ENCODE peak calls at places on chromosomes 5 and 9, in eight cellular contexts. C, Z, B, E, J, X, R and F are unnamed samples.

GRCh38 chr5:35988529-35988928 is 2.7 kb downstream of the UGT3A1 start:
- DNase-seq in B (no peak), C (no peak), Z (no peak), X (no peak), E (no peak), J (no peak), R (no peak), F (no peak)

GRCh38 chr5:17294639-17295311 is 77.3 kb downstream of the BASP1 start:
- DNase-seq in X (no peak), J (no peak), Z (no peak), C (no peak), R (no peak), B (no peak), E (no peak), F (no peak)

GRCh38 chr5:168843998-168844374 is 264.8 kb upstream of the PANK3 start:
- DNase-seq in E (no peak), C (no peak), Z (no peak), J (no peak), X (no peak), R (no peak), B (no peak), F (no peak)

GRCh38 chr5:67287795-67288194 is 91.2 kb upstream of the CD180 start:
- DNase-seq in B (no peak), E (no peak), Z (peak; percentile 88), J (no peak), C (no peak), X (no peak), R (no peak), F (no peak)

GRCh38 chr9:133842174-133842573 is 104.0 kb upstream of the SARDH start:
- DNase-seq in B (no peak), J (no peak), Z (no peak), X (no peak), C (no peak), E (peak; percentile 80), R (no peak), F (no peak)

GRCh38 chr9:86644315-86645034 is 290.3 kb upstream of the TUT7 start:
- DNase-seq in Z (no peak), R (peak; percentile 47), C (no peak), E (no peak), X (no peak), J (no peak), B (no peak), F (no peak)

GRCh38 chr9:7304596-7304995 is 495.0 kb downstream of the DMAC1 start:
- DNase-seq in Z (no peak), R (no peak), E (no peak), C (no peak), B (no peak), J (no peak), X (no peak), F (no peak)

GRCh38 chr9:13410566-13411031 is 131.1 kb upstream of the MPDZ start:
- DNase-seq in C (no peak), R (no peak), B (no peak), Z (peak; percentile 61), E (no peak), J (no peak), X (no peak), F (no peak)

GRCh38 chr5:122163151-122164069 is 34.1 kb downstream of the ZNF474 start:
- DNase-seq in X (no peak), Z (peak; percentile 97), C (no peak), E (no peak), B (peak; percentile 78), J (no peak), R (no peak), F (peak; percentile 32)

DNA sequence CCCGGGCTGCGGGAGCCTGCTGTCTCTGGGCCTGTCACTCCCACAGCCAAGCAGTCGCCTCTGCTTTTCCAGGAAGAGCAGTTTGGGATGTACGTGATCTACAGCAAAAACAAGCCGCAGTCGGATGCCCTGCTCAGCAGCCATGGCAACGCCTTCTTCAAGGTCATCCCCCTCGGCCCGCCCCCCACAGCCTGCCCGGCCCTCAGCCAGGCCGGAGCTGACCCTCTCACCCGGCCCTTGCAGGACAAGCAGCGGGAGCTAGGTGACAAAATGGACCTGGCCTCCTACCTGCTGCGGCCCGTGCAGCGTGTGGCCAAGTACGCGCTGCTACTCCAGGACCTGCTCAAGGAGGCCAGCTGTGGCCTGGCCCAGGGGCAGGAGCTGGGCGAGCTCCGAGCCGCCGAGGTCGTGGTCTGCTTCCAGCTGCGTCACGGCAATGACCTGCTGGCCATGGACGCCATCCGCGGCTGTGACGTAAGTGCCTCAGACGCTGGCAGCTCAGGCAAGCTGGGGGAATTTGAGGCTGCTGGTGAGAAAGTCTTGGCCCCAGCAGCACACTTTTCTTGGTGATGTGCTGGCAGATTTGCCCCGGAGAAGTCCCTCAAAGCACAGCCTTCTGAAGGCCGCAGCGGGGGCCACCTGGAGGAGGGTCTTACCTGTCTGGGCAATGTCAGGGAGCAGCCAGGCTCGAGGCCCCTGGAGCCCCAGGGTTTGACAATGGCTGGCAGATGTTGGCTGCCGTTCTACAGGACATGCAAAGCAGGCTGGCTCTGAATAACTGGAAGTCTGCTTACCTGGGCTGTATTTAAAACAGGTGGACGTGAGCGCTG is 20.1 kb upstream of the LRRC14B start:
- DNase-seq in C (peak; percentile 55), R (no peak), Z (no peak), E (no peak), X (no peak), J (no peak), B (no peak), F (no peak)
- H3K4me3 ChIP-seq in C (no peak overlapping the region), R (peak overlapping the region; percentile 37), Z (no peak overlapping the region), E (no peak overlapping the region), X (no peak overlapping the region), J (no peak overlapping the region), B (no peak overlapping the region), F (no peak overlapping the region)

GRCh38 chr9:109015026-109015280 is 1.7 kb upstream of the CTNNAL1 start:
- DNase-seq in R (no peak), B (no peak), C (no peak), E (no peak), J (no peak), X (no peak), Z (no peak), F (no peak)

GRCh38 chr9:109012876-109013677 is at the start of gene CTNNAL1:
- DNase-seq in J (peak; percentile 97), B (no peak), R (peak; percentile 87), X (peak; percentile 64), Z (peak; percentile 65), E (peak; percentile 98), C (peak; percentile 98), F (peak; percentile 81)

GRCh38 chr9:109013678-109014145 is 413 bp upstream of the CTNNAL1 start:
- DNase-seq in Z (peak; percentile 63), E (no peak), X (no peak), C (no peak), B (peak; percentile 45), R (no peak), J (no peak), F (no peak)

GRCh38 chr9:109016132-109016531 is 2.8 kb upstream of the CTNNAL1 start:
- DNase-seq in C (no peak), R (no peak), Z (peak; percentile 12), J (no peak), E (no peak), B (no peak), X (no peak), F (no peak)

GRCh38 chr9:109014267-109015025 is 1.1 kb upstream of the CTNNAL1 start:
- DNase-seq in R (no peak), Z (peak; percentile 58), X (no peak), B (no peak), E (peak; percentile 22), J (peak; percentile 28), C (no peak), F (peak; percentile 17)
- H3K4me3 ChIP-seq in R (no peak overlapping the region), Z (no peak overlapping the region), X (no peak overlapping the region), B (no peak overlapping the region), E (no peak overlapping the region), J (no peak overlapping the region), C (peak overlapping the region; percentile 89), F (no peak overlapping the region)

GRCh38 chr9:974993-975739 is 1.3 kb upstream of the DMRT3 start:
- DNase-seq in X (no peak), C (no peak), Z (no peak), R (no peak), B (no peak), J (no peak), E (no peak), F (no peak)

GRCh38 chr9:975740-976257 is 656 bp upstream of the DMRT3 start:
- DNase-seq in J (no peak), B (no peak), X (no peak), C (no peak), E (no peak), R (no peak), Z (no peak), F (no peak)

GRCh38 chr9:973295-973842 is 3.1 kb upstream of the DMRT3 start:
- DNase-seq in X (no peak), E (no peak), B (no peak), J (no peak), C (no peak), Z (no peak), R (no peak), F (no peak)

GRCh38 chr9:972512-973294 is 3.8 kb upstream of the DMRT3 start:
- DNase-seq in E (no peak), B (no peak), R (no peak), X (no peak), J (no peak), Z (no peak), C (no peak), F (no peak)

GRCh38 chr9:974064-974992 is 2.1 kb upstream of the DMRT3 start:
- DNase-seq in C (no peak), J (no peak), B (no peak), Z (no peak), X (no peak), E (no peak), R (peak; percentile 90), F (no peak)
- H3K4me3 ChIP-seq in C (no peak overlapping the region), J (no peak overlapping the region), B (no peak overlapping the region), Z (no peak overlapping the region), X (no peak overlapping the region), E (no peak overlapping the region), R (no peak overlapping the region), F (no peak overlapping the region)

GRCh38 chr5:140018096-140018481 is 25.0 kb downstream of the NRG2 start:
- DNase-seq in X (no peak), E (no peak), J (no peak), R (no peak), B (no peak), Z (no peak), C (no peak), F (no peak)

GRCh38 chr5:140017397-140018095 is 25.6 kb downstream of the NRG2 start:
- DNase-seq in C (no peak), X (no peak), Z (no peak), J (no peak), R (no peak), E (no peak), B (no peak), F (no peak)

GRCh38 chr5:140020601-140021177 is 22.4 kb downstream of the NRG2 start:
- DNase-seq in J (no peak), B (no peak), C (peak; percentile 70), Z (no peak), R (no peak), E (no peak), X (no peak), F (no peak)

GRCh38 chr5:140018920-140019644 is 24.0 kb downstream of the NRG2 start:
- DNase-seq in Z (no peak), X (no peak), R (no peak), J (no peak), B (no peak), C (no peak), E (no peak), F (no peak)

DNA sequence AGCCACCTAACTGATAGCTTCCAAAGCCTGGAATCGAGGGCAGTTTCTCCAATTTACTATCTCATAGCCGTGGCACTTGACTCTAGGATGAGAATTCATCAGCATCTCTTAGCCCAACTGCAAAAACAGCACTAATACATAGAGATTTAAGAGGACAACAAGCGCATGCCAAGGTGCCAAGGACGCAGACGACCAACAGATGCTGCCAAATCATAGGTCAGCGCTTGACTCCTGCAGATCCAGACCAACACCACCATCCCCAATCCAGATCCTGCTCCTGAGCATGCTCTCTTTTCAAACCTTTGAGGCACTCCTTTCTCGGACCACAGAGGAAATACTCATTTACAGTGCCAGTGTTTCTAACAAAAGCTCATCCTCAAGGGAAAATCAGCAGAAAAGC is 24.6 kb downstream of the NRG2 start:
- DNase-seq in B (no peak), C (no peak), X (no peak), Z (no peak), R (no peak), J (no peak), E (no peak), F (no peak)
- H3K4me3 ChIP-seq in B (no peak overlapping the region), C (no peak overlapping the region), X (no peak overlapping the region), Z (no peak overlapping the region), R (no peak overlapping the region), J (no peak overlapping the region), E (no peak overlapping the region), F (no peak overlapping the region)